ENCODE peak calls at places on chromosomes 7 and 10, in ten cellular contexts. E is left lung, Y is IMR-90, I is testis, B is fibroblast of mammary gland, F is heart left ventricle, P is astrocyte of the spinal cord, U is lung, J is transverse colon, O is PC-3. S is an unnamed sample.

GRCh38 chr7:85021090-85021704 is 165.7 kb downstream of the SEMA3D start:
- DNase-seq in E (no peak), Y (peak), I (no peak), B (peak), F (no peak), P (peak), U (no peak), J (no peak), O (peak), S (no peak)

GRCh38 chr10:89249066-89249465 is 2.5 kb downstream of the LIPA start:
- DNase-seq in E (no peak), Y (no peak), I (no peak), B (no peak), F (no peak), P (no peak), U (no peak), J (no peak), O (no peak), S (no peak)

GRCh38 chr7:69652947-69653701 is 54.8 kb downstream of the AUTS2 start:
- DNase-seq in E (no peak), Y (no peak), I (no peak), B (no peak), F (no peak), P (no peak), U (no peak), J (no peak), O (no peak), S (no peak)

GRCh38 chr10:79348640-79348988 is 1.3 kb downstream of the PPIF start:
- DNase-seq in E (no peak), Y (no peak), I (no peak), B (peak), F (no peak), P (no peak), U (no peak), J (no peak), O (no peak), S (no peak)

GRCh38 chr7:94391716-94392390 is 2.8 kb upstream of the COL1A2 start:
- DNase-seq in E (no peak), Y (peak), I (peak), B (peak), F (peak), P (peak), U (no peak), J (no peak), O (no peak), S (peak)

GRCh38 chr10:18195060-18195799 is 55.0 kb downstream of the CACNB2 start:
- DNase-seq in E (no peak), Y (peak), I (peak), B (peak), F (no peak), P (peak), U (no peak), J (peak), O (no peak), S (peak)

GRCh38 chr10:113552014-113552413 is 839 bp upstream of the HABP2 start:
- DNase-seq in E (no peak), Y (no peak), I (no peak), B (no peak), F (no peak), P (no peak), U (no peak), J (no peak), O (peak), S (no peak)

GRCh38 chr7:39847227-39847626 is 102.8 kb upstream of the CDK13 start:
- DNase-seq in E (no peak), Y (peak), I (no peak), B (no peak), F (no peak), P (no peak), U (no peak), J (no peak), O (no peak), S (no peak)

GRCh38 chr7:159127691-159128642 is 16.7 kb downstream of the VIPR2 start:
- DNase-seq in E (no peak), Y (no peak), I (no peak), B (no peak), F (no peak), P (no peak), U (no peak), J (no peak), O (no peak), S (no peak)

GRCh38 chr10:11263039-11263345 is 245.3 kb downstream of the CELF2 start:
- DNase-seq in E (no peak), Y (no peak), I (no peak), B (no peak), F (no peak), P (no peak), U (no peak), J (no peak), O (no peak), S (no peak)

GRCh38 chr10:11261687-11262086 is 244.0 kb downstream of the CELF2 start:
- DNase-seq in E (no peak), Y (no peak), I (no peak), B (no peak), F (no peak), P (no peak), U (no peak), J (no peak), O (no peak), S (no peak)

GRCh38 chr10:11261143-11261542 is 243.5 kb downstream of the CELF2 start:
- DNase-seq in E (no peak), Y (no peak), I (no peak), B (no peak), F (no peak), P (no peak), U (no peak), J (no peak), O (no peak), S (no peak)

GRCh38 chr10:11262210-11263038 is 244.8 kb downstream of the CELF2 start:
- DNase-seq in E (no peak), Y (no peak), I (no peak), B (no peak), F (no peak), P (no peak), U (no peak), J (no peak), O (no peak), S (no peak)

DNA sequence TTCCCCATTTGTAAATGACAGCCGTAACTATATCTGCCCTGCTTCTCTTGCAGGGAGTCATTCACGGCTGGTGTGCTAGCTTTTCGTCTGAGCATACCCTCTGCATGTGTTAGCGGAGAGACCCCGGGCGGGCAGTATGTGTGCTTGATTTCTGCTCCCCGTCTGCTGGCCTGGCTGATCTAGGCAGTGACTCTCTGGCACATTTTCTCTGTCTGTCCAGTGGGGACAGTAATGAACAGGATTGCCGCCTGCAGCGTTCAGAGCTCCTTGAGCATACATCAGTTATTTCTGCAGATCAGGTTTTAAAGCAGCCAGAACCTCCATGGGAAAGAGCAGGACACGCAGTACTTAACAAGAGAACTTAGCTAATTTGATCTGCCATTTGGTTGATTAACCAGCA is 242.5 kb downstream of the CELF2 start:
- DNase-seq in E (no peak), Y (no peak), I (peak), B (no peak), F (no peak), P (no peak), U (no peak), J (no peak), O (no peak), S (no peak)
- TF ChIP-seq CTCF in E (no peak), Y (no peak), I (peak), B (no peak), F (no peak), P (no peak), U (no peak), J (no peak), O (no peak), S (no peak)

GRCh38 chr7:75971961-75972763 is 22.2 kb downstream of the TMEM120A start:
- DNase-seq in E (no peak), Y (no peak), I (no peak), B (peak), F (peak), P (no peak), U (no peak), J (no peak), O (no peak), S (no peak)

GRCh38 chr7:75969182-75969581 is 25.2 kb downstream of the TMEM120A start:
- DNase-seq in E (no peak), Y (no peak), I (no peak), B (peak), F (peak), P (no peak), U (no peak), J (no peak), O (no peak), S (no peak)

GRCh38 chr7:75968561-75969001 is 25.8 kb downstream of the TMEM120A start:
- DNase-seq in E (no peak), Y (no peak), I (no peak), B (no peak), F (peak), P (no peak), U (no peak), J (no peak), O (no peak), S (no peak)

GRCh38 chr7:75969704-75970498 is 24.5 kb downstream of the TMEM120A start:
- DNase-seq in E (no peak), Y (no peak), I (no peak), B (no peak), F (no peak), P (no peak), U (no peak), J (no peak), O (no peak), S (no peak)

GRCh38 chr7:75971309-75971960 is 23.0 kb downstream of the TMEM120A start:
- DNase-seq in E (no peak), Y (no peak), I (no peak), B (no peak), F (no peak), P (no peak), U (no peak), J (no peak), O (no peak), S (no peak)
- TF ChIP-seq CTCF in E (no peak), Y (no peak), I (no peak), B (no peak), F (no peak), P (no peak), U (no peak), J (no peak), O (no peak), S (no peak)

GRCh38 chr7:151028131-151028947 is at the start of gene ABCB8:
- DNase-seq in E (peak), Y (peak), I (peak), B (peak), F (peak), P (peak), U (peak), J (peak), O (peak), S (peak)
- TF ChIP-seq CTCF in E (peak), Y (peak), I (peak), B (peak), F (peak), P (peak), U (peak), J (peak), O (peak), S (peak)

GRCh38 chr10:26728957-26729356 is 31.5 kb downstream of the PDSS1 start:
- DNase-seq in E (no peak), Y (no peak), I (no peak), B (no peak), F (no peak), P (no peak), U (peak), J (no peak), O (no peak), S (no peak)
- TF ChIP-seq CTCF in E (no peak), Y (peak), I (no peak), B (no peak), F (no peak), P (no peak), U (no peak), J (no peak), O (peak), S (no peak)

GRCh38 chr10:87861953-87862643 is 1.2 kb downstream of the KLLN start:
- DNase-seq in E (peak), Y (peak), I (peak), B (peak), F (peak), P (peak), U (peak), J (peak), O (peak), S (peak)

GRCh38 chr10:87862644-87863101 is 660 bp downstream of the KLLN start:
- DNase-seq in E (no peak), Y (peak), I (no peak), B (no peak), F (no peak), P (no peak), U (no peak), J (no peak), O (peak), S (no peak)

GRCh38 chr10:87861034-87861433 is 2.3 kb downstream of the KLLN start:
- DNase-seq in E (no peak), Y (no peak), I (no peak), B (no peak), F (no peak), P (no peak), U (no peak), J (no peak), O (no peak), S (no peak)

GRCh38 chr10:87861566-87861952 is 1.8 kb downstream of the KLLN start:
- DNase-seq in E (peak), Y (peak), I (peak), B (peak), F (peak), P (peak), U (peak), J (peak), O (peak), S (peak)

GRCh38 chr10:87860156-87860795 is 3.1 kb downstream of the KLLN start:
- DNase-seq in E (no peak), Y (peak), I (peak), B (peak), F (no peak), P (peak), U (no peak), J (no peak), O (peak), S (peak)
- TF ChIP-seq CTCF in E (peak), Y (peak), I (peak), B (peak), F (peak), P (peak), U (peak), J (peak), O (peak), S (peak)

S was measured in astrocyte of the cerebellum.